ENCODE peak calls at places on chromosomes 11 and 22, in five cellular contexts. One of them, this sample, is unnamed.
A peak's percentile ranks its signal among the peaks of the same experiment; 100 is the strongest.

GRCh38 chr11:28969832-28970231 is 861.6 kb downstream of the METTL15 start:
- DNase-seq in kidney: no peak
- DNase-seq in psoas muscle: no peak
- DNase-seq in HFF-Myc: no peak
- DNase-seq in AG04450: no peak
- DNase-seq in this sample: no peak

GRCh38 chr11:88454881-88455280 is 117.3 kb upstream of the CTSC start:
- DNase-seq in psoas muscle: no peak
- DNase-seq in HFF-Myc: no peak
- DNase-seq in AG04450: peak; percentile 29
- DNase-seq in kidney: no peak
- DNase-seq in this sample: peak; percentile 85

GRCh38 chr11:72251614-72252013 is 7.6 kb upstream of the PHOX2A start:
- DNase-seq in psoas muscle: no peak
- DNase-seq in AG04450: no peak
- DNase-seq in HFF-Myc: no peak
- DNase-seq in kidney: no peak
- DNase-seq in this sample: no peak

GRCh38 chr22:25745341-25746011 is 3.5 kb downstream of the MYO18B start:
- DNase-seq in AG04450: no peak
- DNase-seq in kidney: no peak
- DNase-seq in psoas muscle: no peak
- DNase-seq in HFF-Myc: no peak
- DNase-seq in this sample: peak; percentile 86

GRCh38 chr11:17865765-17866428 is 131.3 kb downstream of the KCNC1 start:
- DNase-seq in AG04450: no peak
- DNase-seq in kidney: no peak
- DNase-seq in HFF-Myc: no peak
- DNase-seq in psoas muscle: no peak
- DNase-seq in this sample: peak; percentile 30

GRCh38 chr11:109422755-109423113 is 744 bp downstream of the C11orf87 start:
- DNase-seq in psoas muscle: peak; percentile 46
- DNase-seq in HFF-Myc: no peak
- DNase-seq in kidney: peak; percentile 42
- DNase-seq in AG04450: no peak
- DNase-seq in this sample: no peak

GRCh38 chr11:6152126-6152525 is 18.0 kb downstream of the OR52B2 start:
- DNase-seq in kidney: no peak
- DNase-seq in AG04450: no peak
- DNase-seq in psoas muscle: no peak
- DNase-seq in HFF-Myc: no peak
- DNase-seq in this sample: no peak

GRCh38 chr11:14041565-14041964 is 79.0 kb downstream of the SPON1 start:
- DNase-seq in psoas muscle: no peak
- DNase-seq in HFF-Myc: no peak
- DNase-seq in AG04450: no peak
- DNase-seq in kidney: no peak
- DNase-seq in this sample: no peak

GRCh38 chr11:74755395-74755995 is 6.8 kb downstream of the RNF169 start:
- DNase-seq in psoas muscle: no peak
- DNase-seq in HFF-Myc: no peak
- DNase-seq in kidney: no peak
- DNase-seq in AG04450: no peak
- DNase-seq in this sample: peak; percentile 27
- H3K4me3 ChIP-seq in psoas muscle: no peak overlapping the region
- H3K4me3 ChIP-seq in HFF-Myc: no peak overlapping the region
- H3K4me3 ChIP-seq in kidney: no peak overlapping the region
- H3K4me3 ChIP-seq in AG04450: no peak overlapping the region
- H3K4me3 ChIP-seq in this sample: no peak overlapping the region

DNA sequence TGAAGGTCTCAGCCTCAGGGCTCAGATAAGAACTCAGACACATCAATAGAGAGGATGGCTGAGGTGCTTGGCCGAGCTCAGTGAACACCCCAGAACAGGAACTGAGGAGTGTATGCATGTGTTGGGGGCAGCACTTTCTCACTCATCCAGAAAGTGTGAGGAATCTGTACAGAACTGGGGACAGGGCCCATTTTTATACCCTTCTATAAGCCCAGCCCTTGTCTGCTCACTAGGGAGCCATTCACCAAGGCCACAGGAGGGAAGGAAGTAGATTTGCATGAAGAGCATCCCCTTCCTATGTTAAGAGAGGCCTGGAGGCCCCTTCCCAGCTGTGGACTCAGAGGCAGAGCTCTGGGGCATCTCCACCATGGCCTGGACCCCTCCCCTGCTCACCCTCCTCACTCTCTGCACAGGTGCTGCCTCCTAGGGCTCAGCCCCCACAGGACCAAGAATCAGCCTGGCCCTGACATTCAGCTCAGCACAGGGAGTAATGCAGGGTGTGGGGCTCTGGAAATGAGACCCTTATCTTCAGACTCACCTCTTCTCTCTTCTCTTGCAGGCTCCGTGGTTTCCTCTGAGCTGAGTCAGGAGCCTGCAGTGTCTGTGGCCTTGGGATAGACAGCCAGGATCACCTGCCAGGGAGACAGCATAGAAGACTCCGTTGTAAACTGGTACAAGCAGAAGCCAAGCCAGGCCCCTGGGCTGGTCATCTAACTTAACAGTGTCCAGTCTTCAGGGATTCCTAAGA is 39.9 kb upstream of the GGTLC2 start:
- DNase-seq in kidney: no peak
- DNase-seq in HFF-Myc: no peak
- DNase-seq in AG04450: no peak
- DNase-seq in psoas muscle: no peak
- DNase-seq in this sample: no peak
- TF ChIP-seq CTCF in kidney: no peak
- TF ChIP-seq CTCF in HFF-Myc: no peak
- TF ChIP-seq CTCF in AG04450: no peak
- TF ChIP-seq CTCF in psoas muscle: no peak
- TF ChIP-seq CTCF in this sample: no peak

DNA sequence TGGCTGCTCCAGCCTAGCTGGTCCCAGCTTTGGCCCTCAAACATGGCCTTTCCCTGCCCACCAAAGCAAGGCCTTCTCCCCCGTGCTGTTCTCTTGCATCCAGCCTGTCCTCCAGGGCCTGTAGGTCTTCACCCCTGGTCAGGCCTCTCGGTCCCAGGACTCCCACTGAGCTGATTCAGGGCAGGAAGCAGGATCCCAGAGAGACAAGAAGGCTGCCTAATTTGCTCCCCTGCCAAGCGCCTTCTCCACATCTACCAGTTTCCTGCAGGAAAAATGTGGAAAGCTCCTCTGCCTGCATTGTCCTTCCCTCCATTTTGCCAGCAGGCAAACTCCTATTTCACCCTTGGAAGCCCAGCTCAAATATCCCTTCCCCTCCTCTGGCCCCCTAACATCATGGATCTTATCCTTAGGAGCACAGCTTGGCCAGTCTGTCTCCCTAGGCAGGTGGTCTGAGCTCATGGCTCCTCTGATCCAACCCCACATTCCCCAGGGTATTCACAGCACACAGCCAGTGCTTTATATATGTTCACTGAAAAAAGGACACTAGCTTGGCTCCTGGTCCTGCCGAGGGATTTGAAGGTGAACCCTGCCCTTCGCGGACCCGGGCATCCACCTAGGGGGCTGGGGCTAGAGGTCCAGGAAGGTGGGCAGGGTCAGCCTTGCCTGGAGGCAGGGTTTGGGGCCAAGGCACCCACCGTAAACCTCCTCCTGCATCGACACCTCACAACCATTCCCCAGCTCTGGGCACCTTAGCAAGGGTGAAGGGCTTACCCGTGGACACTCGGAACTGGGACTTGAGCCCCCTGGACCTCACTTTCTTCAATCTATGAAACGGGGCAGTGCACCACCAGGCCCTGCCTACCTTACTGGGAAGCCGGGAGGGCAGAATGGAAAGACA is 968 bp downstream of the RHBDD3 start:
- DNase-seq in psoas muscle: no peak
- DNase-seq in kidney: no peak
- DNase-seq in HFF-Myc: no peak
- DNase-seq in AG04450: no peak
- DNase-seq in this sample: peak; percentile 39
- H3K4me3 ChIP-seq in psoas muscle: peak overlapping the region; percentile 94
- H3K4me3 ChIP-seq in kidney: peak overlapping the region; percentile 92
- H3K4me3 ChIP-seq in HFF-Myc: peak overlapping the region; percentile 80
- H3K4me3 ChIP-seq in AG04450: peak overlapping the region; percentile 84
- H3K4me3 ChIP-seq in this sample: peak overlapping the region; percentile 91

GRCh38 chr11:119056397-119056999 is 507 bp downstream of the HYOU1 start:
- DNase-seq in AG04450: no peak
- DNase-seq in HFF-Myc: no peak
- DNase-seq in kidney: peak; percentile 88
- DNase-seq in psoas muscle: peak; percentile 64
- DNase-seq in this sample: no peak

GRCh38 chr11:119055901-119056300 is 1.1 kb downstream of the HYOU1 start:
- DNase-seq in kidney: no peak
- DNase-seq in AG04450: no peak
- DNase-seq in HFF-Myc: no peak
- DNase-seq in psoas muscle: no peak
- DNase-seq in this sample: peak; percentile 51

GRCh38 chr11:119054418-119054817 is 2.6 kb downstream of the HYOU1 start:
- DNase-seq in AG04450: no peak
- DNase-seq in kidney: peak; percentile 55
- DNase-seq in psoas muscle: no peak
- DNase-seq in HFF-Myc: no peak
- DNase-seq in this sample: no peak

GRCh38 chr11:119061256-119061655 is 4.3 kb upstream of the HYOU1 start:
- DNase-seq in HFF-Myc: no peak
- DNase-seq in AG04450: no peak
- DNase-seq in kidney: no peak
- DNase-seq in psoas muscle: no peak
- DNase-seq in this sample: no peak

DNA sequence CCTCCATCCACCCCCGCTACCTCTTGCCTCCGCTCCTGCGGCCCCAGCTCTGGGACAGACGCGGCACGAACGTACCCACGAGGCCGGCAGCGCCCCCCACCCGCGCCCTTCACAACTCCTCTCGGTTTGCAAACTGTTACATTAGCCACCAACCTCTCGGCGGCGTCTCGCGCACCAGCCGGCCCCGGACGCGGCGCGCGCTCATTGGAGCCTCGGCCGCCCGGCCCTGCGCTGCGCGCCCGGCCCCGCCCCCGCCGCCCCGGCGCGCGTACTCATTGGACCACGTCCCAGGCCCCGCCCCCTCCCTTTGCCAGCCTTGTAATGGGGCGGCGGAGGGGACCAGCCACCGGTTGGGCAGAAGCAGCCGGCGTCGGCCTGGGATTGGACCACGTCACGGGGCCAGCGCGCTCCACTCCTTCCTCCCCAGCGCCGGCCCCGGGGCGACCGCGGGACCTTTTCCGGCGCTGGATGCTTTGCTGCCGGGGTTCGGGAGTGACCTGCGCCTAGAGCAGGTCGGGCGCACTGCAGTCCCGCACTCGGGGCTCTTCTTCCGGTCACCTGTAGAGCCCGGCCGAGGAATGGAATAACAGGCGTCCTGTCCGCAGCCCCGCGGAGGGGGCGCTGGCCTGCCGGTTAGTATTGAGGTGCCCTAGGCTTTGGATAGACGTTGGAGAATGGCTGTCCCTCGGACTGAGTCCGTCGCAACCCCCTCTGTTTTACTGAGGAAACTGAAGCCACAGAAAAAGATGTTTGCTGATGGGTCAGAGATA is at the start of gene HYOU1:
- DNase-seq in AG04450: peak; percentile 86
- DNase-seq in HFF-Myc: peak; percentile 65
- DNase-seq in psoas muscle: peak; percentile 99
- DNase-seq in kidney: peak; percentile 99
- DNase-seq in this sample: peak; percentile 91
- TF ChIP-seq CTCF in AG04450: peak; percentile 39
- TF ChIP-seq CTCF in HFF-Myc: peak; percentile 17
- TF ChIP-seq CTCF in psoas muscle: no peak
- TF ChIP-seq CTCF in kidney: peak; percentile 26
- TF ChIP-seq CTCF in this sample: peak; percentile 12

DNA sequence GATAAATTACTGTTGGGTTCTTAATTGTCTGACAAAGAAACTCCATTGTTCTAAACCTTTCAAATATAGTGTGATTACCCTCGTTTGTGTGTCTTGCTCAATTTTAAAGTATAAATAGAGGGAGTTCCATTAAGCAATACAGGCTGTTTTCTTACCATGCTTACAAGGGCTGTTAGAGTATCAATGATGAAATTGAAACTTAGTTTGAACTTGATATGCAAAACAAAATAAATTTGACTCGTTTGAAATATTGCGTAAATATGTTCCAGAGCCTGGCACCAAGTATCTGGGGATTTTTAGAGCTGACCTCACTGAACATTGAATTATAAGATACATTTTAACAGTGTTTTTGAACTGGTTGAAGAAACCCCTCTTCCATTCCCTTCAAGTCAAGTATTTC is 31.7 kb downstream of the TEAD1 start:
- DNase-seq in kidney: no peak
- DNase-seq in AG04450: no peak
- DNase-seq in HFF-Myc: no peak
- DNase-seq in psoas muscle: no peak
- DNase-seq in this sample: peak; percentile 66
- H3K4me3 ChIP-seq in kidney: no peak overlapping the region
- H3K4me3 ChIP-seq in AG04450: no peak overlapping the region
- H3K4me3 ChIP-seq in HFF-Myc: no peak overlapping the region
- H3K4me3 ChIP-seq in psoas muscle: no peak overlapping the region
- H3K4me3 ChIP-seq in this sample: no peak overlapping the region

GRCh38 chr11:70511345-70511744 is 113.0 kb downstream of the CTTN start:
- DNase-seq in HFF-Myc: no peak
- DNase-seq in psoas muscle: no peak
- DNase-seq in AG04450: no peak
- DNase-seq in kidney: no peak
- DNase-seq in this sample: no peak
- TF ChIP-seq CTCF in HFF-Myc: no peak
- TF ChIP-seq CTCF in psoas muscle: no peak
- TF ChIP-seq CTCF in AG04450: no peak
- TF ChIP-seq CTCF in kidney: no peak
- TF ChIP-seq CTCF in this sample: peak; percentile 5

DNA sequence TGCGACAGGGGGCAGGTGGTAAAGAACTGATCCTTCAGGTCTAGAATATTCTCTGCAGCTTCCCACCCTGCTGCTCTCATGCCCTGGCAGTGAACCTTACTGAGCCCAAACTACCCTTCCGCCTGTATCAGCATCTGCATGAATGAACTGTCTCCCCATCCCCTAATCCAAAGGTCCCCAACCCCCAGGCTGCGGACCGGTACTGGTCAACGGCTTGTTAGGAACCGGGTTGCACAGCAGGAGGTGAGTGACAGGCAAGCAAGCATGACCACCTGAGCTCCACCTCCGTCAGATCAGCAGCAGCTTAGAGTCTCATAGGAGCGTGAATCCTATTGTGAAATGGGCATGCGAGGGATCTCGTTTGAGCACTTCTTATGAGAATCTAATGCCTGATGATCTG is 58.2 kb upstream of the LMO1 start:
- DNase-seq in psoas muscle: peak; percentile 12
- DNase-seq in HFF-Myc: no peak
- DNase-seq in kidney: no peak
- DNase-seq in AG04450: no peak
- DNase-seq in this sample: no peak
- H3K4me3 ChIP-seq in psoas muscle: no peak overlapping the region
- H3K4me3 ChIP-seq in HFF-Myc: no peak overlapping the region
- H3K4me3 ChIP-seq in kidney: no peak overlapping the region
- H3K4me3 ChIP-seq in AG04450: no peak overlapping the region
- H3K4me3 ChIP-seq in this sample: no peak overlapping the region

DNA sequence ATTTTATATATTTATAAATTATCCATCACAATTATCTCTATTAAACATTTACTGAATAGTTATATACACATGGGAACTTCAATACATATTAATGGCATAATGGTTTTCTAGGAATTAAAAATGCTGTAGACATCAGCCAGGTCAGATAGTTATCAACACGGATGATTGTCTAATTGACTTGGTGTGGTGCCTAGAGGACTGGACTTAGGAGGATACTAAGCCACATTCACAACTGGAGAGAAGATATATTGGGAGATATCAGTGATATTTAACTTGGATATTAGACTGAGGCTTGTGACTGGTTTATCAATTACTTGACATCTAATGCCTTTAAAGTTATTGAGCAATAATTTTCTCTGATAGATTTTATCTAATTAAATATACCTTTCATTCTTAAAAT is 794.5 kb upstream of the ANO3 start:
- DNase-seq in AG04450: no peak
- DNase-seq in kidney: no peak
- DNase-seq in HFF-Myc: no peak
- DNase-seq in psoas muscle: no peak
- DNase-seq in this sample: no peak
- TF ChIP-seq CTCF in AG04450: no peak
- TF ChIP-seq CTCF in kidney: no peak
- TF ChIP-seq CTCF in HFF-Myc: no peak
- TF ChIP-seq CTCF in psoas muscle: no peak
- TF ChIP-seq CTCF in this sample: no peak